ENCODE peak calls at places on chromosomes 16 and 17, in seven cellular contexts. E is fibroblast of lung; S is activated CD8-positive, alpha-beta memory T cell treated with anti-CD3 and anti-CD28 coated beads for 4 hours; F is stimulated activated naive CD4-positive, alpha-beta T cell; R is caudate nucleus; C is T-helper 17 cell; O is NCI-H69. L is an unnamed sample.

GRCh38 chr16:10265770-10266615 is 83.8 kb upstream of the GRIN2A start:
- DNase-seq in O (no peak), F (no peak), E (no peak), S (no peak), C (no peak), R (no peak), L (no peak)

GRCh38 chr16:86676216-86676800 is 98.0 kb downstream of the FOXL1 start:
- DNase-seq in E (peak; percentile 64), F (no peak), S (no peak), C (no peak), R (no peak), O (no peak), L (no peak)

GRCh38 chr17:20988001-20988641 is 54.7 kb downstream of the USP22 start:
- DNase-seq in C (peak; percentile 2), E (no peak), R (no peak), F (no peak), O (no peak), S (no peak), L (no peak)

GRCh38 chr17:80109066-80109618 is 7.8 kb downstream of the GAA start:
- DNase-seq in R (no peak), O (no peak), S (no peak), E (no peak), C (peak; percentile 1), F (no peak), L (no peak)

GRCh38 chr17:72788950-72789585 is 303.4 kb downstream of the SLC39A11 start:
- DNase-seq in C (no peak), O (peak; percentile 86), E (peak; percentile 39), R (no peak), F (no peak), S (no peak), L (no peak)

GRCh38 chr17:80481284-80482057 is 5.1 kb upstream of the NPTX1 start:
- DNase-seq in S (no peak), R (no peak), F (no peak), O (no peak), E (no peak), C (no peak), L (no peak)

GRCh38 chr16:27880312-27880711 is 183.2 kb downstream of the GSG1L start:
- DNase-seq in C (no peak), R (no peak), E (no peak), O (peak; percentile 56), F (no peak), S (no peak), L (no peak)

GRCh38 chr16:65218348-65218747 is 96.5 kb upstream of the CDH11 start:
- DNase-seq in S (no peak), O (no peak), F (no peak), C (no peak), R (no peak), E (no peak), L (no peak)

GRCh38 chr16:72723781-72724180 is 324.1 kb downstream of the ZFHX3 start:
- DNase-seq in E (no peak), S (no peak), O (no peak), R (no peak), C (no peak), F (no peak), L (no peak)

GRCh38 chr17:33858682-33859081 is 396.4 kb upstream of the CCL2 start:
- DNase-seq in E (no peak), C (no peak), R (no peak), S (no peak), O (peak; percentile 59), F (no peak), L (no peak)